ENCODE peak calls at places on chromosomes 11 and 22, in five cellular contexts. M, X, D, K and R are unnamed samples.

GRCh38 chr11:73152861-73153483 is 10.9 kb upstream of the FCHSD2 start:
- DNase-seq in M (no peak), X (no peak), D (no peak), K (no peak), R (no peak)

GRCh38 chr11:69335010-69335409 is 41.1 kb downstream of the MYEOV start:
- DNase-seq in M (no peak), K (no peak), X (no peak), D (no peak), R (no peak)

GRCh38 chr11:16997624-16998023 is 16.6 kb downstream of the PLEKHA7 start:
- DNase-seq in M (no peak), D (no peak), X (no peak), K (no peak), R (no peak)

GRCh38 chr11:121928597-121929580 is 187.1 kb downstream of the BLID start:
- DNase-seq in X (no peak), D (no peak), K (no peak), M (no peak), R (no peak)

GRCh38 chr11:32154275-32154674 is 63.4 kb downstream of the RCN1 start:
- DNase-seq in K (no peak), M (no peak), X (peak; percentile 12), D (no peak), R (peak; percentile 24)

GRCh38 chr22:27621671-27622070 is 179.9 kb downstream of the MN1 start:
- DNase-seq in K (no peak), D (no peak), M (no peak), X (no peak), R (no peak)

GRCh38 chr11:128759168-128759567 is 65.3 kb downstream of the FLI1 start:
- DNase-seq in X (no peak), K (no peak), D (no peak), M (no peak), R (no peak)

GRCh38 chr11:44833869-44834452 is 107.2 kb downstream of the TSPAN18 start:
- DNase-seq in X (no peak), D (no peak), K (no peak), M (no peak), R (no peak)

GRCh38 chr11:112652786-112653390 is 308.3 kb upstream of the NCAM1 start:
- DNase-seq in K (no peak), M (no peak), X (peak; percentile 14), D (no peak), R (peak; percentile 49)

GRCh38 chr11:45745065-45745811 is 59.7 kb upstream of the SLC35C1 start:
- DNase-seq in X (no peak), K (no peak), M (no peak), D (no peak), R (no peak)

GRCh38 chr22:46011627-46012181 is 34.7 kb upstream of the WNT7B start:
- DNase-seq in X (no peak), D (no peak), K (no peak), M (no peak), R (peak; percentile 39)

GRCh38 chr11:100827934-100828661 is 141.0 kb downstream of the ARHGAP42 start:
- DNase-seq in X (no peak), D (peak; percentile 80), M (no peak), K (no peak), R (peak; percentile 16)

GRCh38 chr22:32660292-32660691 is 141.2 kb upstream of the TIMP3 start:
- DNase-seq in K (peak; percentile 37), D (no peak), M (no peak), X (peak; percentile 39), R (peak; percentile 74)

GRCh38 chr11:32432565-32433248 is 2.6 kb downstream of the WT1 start:
- DNase-seq in X (no peak), M (no peak), D (no peak), K (no peak), R (no peak)

GRCh38 chr11:36356201-36356600 is 60.1 kb downstream of the PRR5L start:
- DNase-seq in X (peak; percentile 60), M (no peak), K (no peak), D (no peak), R (no peak)

GRCh38 chr11:5204787-5205186 is 4.3 kb upstream of the OR51V1 start:
- DNase-seq in X (peak; percentile 68), M (no peak), D (peak; percentile 2), K (no peak), R (peak; percentile 87)

GRCh38 chr11:6404341-6405038 is 14.2 kb downstream of the SMPD1 start:
- DNase-seq in M (no peak), K (peak; percentile 57), D (no peak), X (no peak), R (peak; percentile 74)

GRCh38 chr11:16857186-16857585 is 118.7 kb downstream of the C11orf58 start:
- DNase-seq in D (no peak), K (no peak), M (no peak), X (no peak), R (no peak)

GRCh38 chr11:122162095-122162494 is 46.1 kb upstream of the BLID start:
- DNase-seq in X (peak; percentile 82), D (no peak), M (no peak), K (no peak), R (peak; percentile 69)

GRCh38 chr11:18490736-18491485 is 35.3 kb downstream of the LDHAL6A start:
- DNase-seq in K (no peak), M (no peak), D (no peak), X (no peak), R (no peak)

GRCh38 chr22:20131593-20131855 is at the start of gene ZDHHC8:
- DNase-seq in X (peak; percentile 20), D (no peak), K (peak; percentile 38), M (no peak), R (peak; percentile 65)